ENCODE peak calls at places on chromosomes 12 and 14, in eight cellular contexts. One of them, this sample, is unnamed.
A peak's percentile ranks its signal among the peaks of the same experiment; 100 is the strongest.

GRCh38 chr12:15497621-15498285 is 175.4 kb downstream of the PTPRO start:
- DNase-seq in T-helper 1 cell: no peak
- DNase-seq in HTR-8/SVneo: no peak
- DNase-seq in NCI-H2171 treated with DMSO at 0.1 percent for 48 hours: no peak
- DNase-seq in astrocyte of the spinal cord: no peak
- DNase-seq in lung microvascular endothelial cell: no peak
- DNase-seq in frontal cortex: no peak
- DNase-seq in CD14-positive monocyte: no peak
- DNase-seq in this sample: no peak

GRCh38 chr14:73935666-73936065 is 14.2 kb downstream of the FAM161B start:
- DNase-seq in T-helper 1 cell: no peak
- DNase-seq in HTR-8/SVneo: peak; percentile 52
- DNase-seq in NCI-H2171 treated with DMSO at 0.1 percent for 48 hours: peak; percentile 3
- DNase-seq in astrocyte of the spinal cord: peak; percentile 9
- DNase-seq in lung microvascular endothelial cell: peak; percentile 26
- DNase-seq in frontal cortex: no peak
- DNase-seq in CD14-positive monocyte: no peak
- DNase-seq in this sample: no peak

GRCh38 chr14:51401756-51402155 is 161.7 kb downstream of the TMX1 start:
- DNase-seq in T-helper 1 cell: no peak
- DNase-seq in HTR-8/SVneo: no peak
- DNase-seq in NCI-H2171 treated with DMSO at 0.1 percent for 48 hours: no peak
- DNase-seq in astrocyte of the spinal cord: no peak
- DNase-seq in lung microvascular endothelial cell: no peak
- DNase-seq in frontal cortex: no peak
- DNase-seq in CD14-positive monocyte: no peak
- DNase-seq in this sample: no peak

GRCh38 chr14:75063491-75064204 is at the start of gene ACYP1:
- DNase-seq in T-helper 1 cell: peak; percentile 91
- DNase-seq in HTR-8/SVneo: peak; percentile 100
- DNase-seq in NCI-H2171 treated with DMSO at 0.1 percent for 48 hours: peak; percentile 97
- DNase-seq in astrocyte of the spinal cord: peak; percentile 89
- DNase-seq in lung microvascular endothelial cell: peak; percentile 91
- DNase-seq in frontal cortex: peak; percentile 84
- DNase-seq in CD14-positive monocyte: peak; percentile 89
- DNase-seq in this sample: peak; percentile 86

GRCh38 chr14:50773632-50774541 is 57.1 kb downstream of the NIN start:
- DNase-seq in T-helper 1 cell: no peak
- DNase-seq in HTR-8/SVneo: peak; percentile 64
- DNase-seq in NCI-H2171 treated with DMSO at 0.1 percent for 48 hours: peak; percentile 36
- DNase-seq in astrocyte of the spinal cord: peak; percentile 62
- DNase-seq in lung microvascular endothelial cell: peak; percentile 57
- DNase-seq in frontal cortex: peak; percentile 53
- DNase-seq in CD14-positive monocyte: no peak
- DNase-seq in this sample: peak; percentile 59

GRCh38 chr12:89861086-89861485 is 152.4 kb upstream of the ATP2B1 start:
- DNase-seq in T-helper 1 cell: no peak
- DNase-seq in HTR-8/SVneo: no peak
- DNase-seq in NCI-H2171 treated with DMSO at 0.1 percent for 48 hours: no peak
- DNase-seq in astrocyte of the spinal cord: no peak
- DNase-seq in lung microvascular endothelial cell: no peak
- DNase-seq in frontal cortex: no peak
- DNase-seq in CD14-positive monocyte: no peak
- DNase-seq in this sample: peak; percentile 30

GRCh38 chr12:54935235-54935951 is 49.2 kb downstream of the TESPA1 start:
- DNase-seq in T-helper 1 cell: peak; percentile 92
- DNase-seq in HTR-8/SVneo: peak; percentile 19
- DNase-seq in NCI-H2171 treated with DMSO at 0.1 percent for 48 hours: no peak
- DNase-seq in astrocyte of the spinal cord: peak; percentile 91
- DNase-seq in lung microvascular endothelial cell: peak; percentile 17
- DNase-seq in frontal cortex: peak; percentile 28
- DNase-seq in CD14-positive monocyte: no peak
- DNase-seq in this sample: peak; percentile 96

GRCh38 chr14:27090716-27091115 is 492.9 kb upstream of the NOVA1 start:
- DNase-seq in T-helper 1 cell: no peak
- DNase-seq in HTR-8/SVneo: no peak
- DNase-seq in NCI-H2171 treated with DMSO at 0.1 percent for 48 hours: no peak
- DNase-seq in astrocyte of the spinal cord: no peak
- DNase-seq in lung microvascular endothelial cell: no peak
- DNase-seq in frontal cortex: no peak
- DNase-seq in CD14-positive monocyte: no peak
- DNase-seq in this sample: no peak

GRCh38 chr12:168763-169525 is 45.0 kb downstream of the SLC6A12 start:
- DNase-seq in T-helper 1 cell: no peak
- DNase-seq in HTR-8/SVneo: no peak
- DNase-seq in NCI-H2171 treated with DMSO at 0.1 percent for 48 hours: no peak
- DNase-seq in astrocyte of the spinal cord: peak; percentile 39
- DNase-seq in lung microvascular endothelial cell: no peak
- DNase-seq in frontal cortex: no peak
- DNase-seq in CD14-positive monocyte: no peak
- DNase-seq in this sample: no peak

GRCh38 chr14:75578786-75579781 is 664 bp downstream of the FLVCR2 start:
- DNase-seq in T-helper 1 cell: no peak
- DNase-seq in HTR-8/SVneo: peak; percentile 80
- DNase-seq in NCI-H2171 treated with DMSO at 0.1 percent for 48 hours: no peak
- DNase-seq in astrocyte of the spinal cord: no peak
- DNase-seq in lung microvascular endothelial cell: peak; percentile 8
- DNase-seq in frontal cortex: peak; percentile 63
- DNase-seq in CD14-positive monocyte: no peak
- DNase-seq in this sample: no peak

GRCh38 chr14:64623576-64624165 is 73.9 kb downstream of the PPP1R36 start:
- DNase-seq in T-helper 1 cell: no peak
- DNase-seq in HTR-8/SVneo: no peak
- DNase-seq in NCI-H2171 treated with DMSO at 0.1 percent for 48 hours: no peak
- DNase-seq in astrocyte of the spinal cord: no peak
- DNase-seq in lung microvascular endothelial cell: no peak
- DNase-seq in frontal cortex: no peak
- DNase-seq in CD14-positive monocyte: no peak
- DNase-seq in this sample: no peak

GRCh38 chr12:73815072-73815660 is 722.5 kb upstream of the ATXN7L3B start:
- DNase-seq in T-helper 1 cell: no peak
- DNase-seq in HTR-8/SVneo: no peak
- DNase-seq in NCI-H2171 treated with DMSO at 0.1 percent for 48 hours: no peak
- DNase-seq in astrocyte of the spinal cord: no peak
- DNase-seq in lung microvascular endothelial cell: no peak
- DNase-seq in frontal cortex: no peak
- DNase-seq in CD14-positive monocyte: no peak
- DNase-seq in this sample: no peak

GRCh38 chr14:76329150-76329881 is 46.6 kb upstream of the ESRRB start:
- DNase-seq in T-helper 1 cell: no peak
- DNase-seq in HTR-8/SVneo: no peak
- DNase-seq in NCI-H2171 treated with DMSO at 0.1 percent for 48 hours: peak; percentile 57
- DNase-seq in astrocyte of the spinal cord: no peak
- DNase-seq in lung microvascular endothelial cell: no peak
- DNase-seq in frontal cortex: no peak
- DNase-seq in CD14-positive monocyte: no peak
- DNase-seq in this sample: no peak

GRCh38 chr14:71652368-71652767 is 279.9 kb upstream of the RGS6 start:
- DNase-seq in T-helper 1 cell: no peak
- DNase-seq in HTR-8/SVneo: no peak
- DNase-seq in NCI-H2171 treated with DMSO at 0.1 percent for 48 hours: no peak
- DNase-seq in astrocyte of the spinal cord: no peak
- DNase-seq in lung microvascular endothelial cell: no peak
- DNase-seq in frontal cortex: no peak
- DNase-seq in CD14-positive monocyte: no peak
- DNase-seq in this sample: no peak

GRCh38 chr12:107131832-107132616 is 38.7 kb upstream of the CRY1 start:
- DNase-seq in T-helper 1 cell: peak; percentile 25
- DNase-seq in HTR-8/SVneo: peak; percentile 71
- DNase-seq in NCI-H2171 treated with DMSO at 0.1 percent for 48 hours: peak; percentile 84
- DNase-seq in astrocyte of the spinal cord: peak; percentile 71
- DNase-seq in lung microvascular endothelial cell: peak; percentile 67
- DNase-seq in frontal cortex: peak; percentile 43
- DNase-seq in CD14-positive monocyte: no peak
- DNase-seq in this sample: peak; percentile 53

GRCh38 chr14:94447986-94448808 is 4.4 kb downstream of the SERPINA11 start:
- DNase-seq in T-helper 1 cell: no peak
- DNase-seq in HTR-8/SVneo: no peak
- DNase-seq in NCI-H2171 treated with DMSO at 0.1 percent for 48 hours: no peak
- DNase-seq in astrocyte of the spinal cord: no peak
- DNase-seq in lung microvascular endothelial cell: no peak
- DNase-seq in frontal cortex: no peak
- DNase-seq in CD14-positive monocyte: no peak
- DNase-seq in this sample: peak; percentile 41

GRCh38 chr14:92456215-92457017 is 57.2 kb upstream of the RIN3 start:
- DNase-seq in T-helper 1 cell: no peak
- DNase-seq in HTR-8/SVneo: peak; percentile 79
- DNase-seq in NCI-H2171 treated with DMSO at 0.1 percent for 48 hours: peak; percentile 17
- DNase-seq in astrocyte of the spinal cord: peak; percentile 63
- DNase-seq in lung microvascular endothelial cell: peak; percentile 80
- DNase-seq in frontal cortex: peak; percentile 46
- DNase-seq in CD14-positive monocyte: peak; percentile 81
- DNase-seq in this sample: peak; percentile 25

GRCh38 chr12:587551-588322 is 75.5 kb downstream of the NINJ2 start:
- DNase-seq in T-helper 1 cell: no peak
- DNase-seq in HTR-8/SVneo: no peak
- DNase-seq in NCI-H2171 treated with DMSO at 0.1 percent for 48 hours: no peak
- DNase-seq in astrocyte of the spinal cord: no peak
- DNase-seq in lung microvascular endothelial cell: no peak
- DNase-seq in frontal cortex: no peak
- DNase-seq in CD14-positive monocyte: no peak
- DNase-seq in this sample: no peak

GRCh38 chr12:98653866-98654493 is 8.9 kb downstream of the APAF1 start:
- DNase-seq in T-helper 1 cell: peak; percentile 61
- DNase-seq in HTR-8/SVneo: peak; percentile 32
- DNase-seq in NCI-H2171 treated with DMSO at 0.1 percent for 48 hours: peak; percentile 65
- DNase-seq in astrocyte of the spinal cord: peak; percentile 68
- DNase-seq in lung microvascular endothelial cell: peak; percentile 82
- DNase-seq in frontal cortex: peak; percentile 58
- DNase-seq in CD14-positive monocyte: no peak
- DNase-seq in this sample: peak; percentile 23

GRCh38 chr12:39239484-39240143 is 203.3 kb downstream of the KIF21A start:
- DNase-seq in T-helper 1 cell: no peak
- DNase-seq in HTR-8/SVneo: no peak
- DNase-seq in NCI-H2171 treated with DMSO at 0.1 percent for 48 hours: no peak
- DNase-seq in astrocyte of the spinal cord: peak; percentile 35
- DNase-seq in lung microvascular endothelial cell: no peak
- DNase-seq in frontal cortex: no peak
- DNase-seq in CD14-positive monocyte: no peak
- DNase-seq in this sample: peak; percentile 48

GRCh38 chr12:7113389-7113871 is 4.4 kb upstream of the C1RL start:
- DNase-seq in T-helper 1 cell: peak; percentile 55
- DNase-seq in HTR-8/SVneo: peak; percentile 74
- DNase-seq in NCI-H2171 treated with DMSO at 0.1 percent for 48 hours: peak; percentile 89
- DNase-seq in astrocyte of the spinal cord: peak; percentile 39
- DNase-seq in lung microvascular endothelial cell: peak; percentile 51
- DNase-seq in frontal cortex: peak; percentile 64
- DNase-seq in CD14-positive monocyte: no peak
- DNase-seq in this sample: peak; percentile 17

GRCh38 chr12:4540633-4541032 is 1.9 kb downstream of the RAD51AP1 start:
- DNase-seq in T-helper 1 cell: peak; percentile 9
- DNase-seq in HTR-8/SVneo: no peak
- DNase-seq in NCI-H2171 treated with DMSO at 0.1 percent for 48 hours: no peak
- DNase-seq in astrocyte of the spinal cord: no peak
- DNase-seq in lung microvascular endothelial cell: no peak
- DNase-seq in frontal cortex: no peak
- DNase-seq in CD14-positive monocyte: no peak
- DNase-seq in this sample: no peak

GRCh38 chr14:51921026-51921425 is 60.6 kb downstream of the GNG2 start:
- DNase-seq in T-helper 1 cell: no peak
- DNase-seq in HTR-8/SVneo: no peak
- DNase-seq in NCI-H2171 treated with DMSO at 0.1 percent for 48 hours: no peak
- DNase-seq in astrocyte of the spinal cord: no peak
- DNase-seq in lung microvascular endothelial cell: no peak
- DNase-seq in frontal cortex: no peak
- DNase-seq in CD14-positive monocyte: no peak
- DNase-seq in this sample: no peak

GRCh38 chr14:35140718-35141581 is 18.6 kb downstream of the PRORP start:
- DNase-seq in T-helper 1 cell: no peak
- DNase-seq in HTR-8/SVneo: peak; percentile 21
- DNase-seq in NCI-H2171 treated with DMSO at 0.1 percent for 48 hours: no peak
- DNase-seq in astrocyte of the spinal cord: peak; percentile 50
- DNase-seq in lung microvascular endothelial cell: peak; percentile 29
- DNase-seq in frontal cortex: no peak
- DNase-seq in CD14-positive monocyte: no peak
- DNase-seq in this sample: no peak

GRCh38 chr12:106741247-106741646 is 33.2 kb upstream of the RIC8B start:
- DNase-seq in T-helper 1 cell: no peak
- DNase-seq in HTR-8/SVneo: no peak
- DNase-seq in NCI-H2171 treated with DMSO at 0.1 percent for 48 hours: no peak
- DNase-seq in astrocyte of the spinal cord: no peak
- DNase-seq in lung microvascular endothelial cell: no peak
- DNase-seq in frontal cortex: no peak
- DNase-seq in CD14-positive monocyte: no peak
- DNase-seq in this sample: no peak

GRCh38 chr14:102507026-102507860 is 2.3 kb downstream of the ANKRD9 start:
- DNase-seq in T-helper 1 cell: no peak
- DNase-seq in HTR-8/SVneo: no peak
- DNase-seq in NCI-H2171 treated with DMSO at 0.1 percent for 48 hours: no peak
- DNase-seq in astrocyte of the spinal cord: no peak
- DNase-seq in lung microvascular endothelial cell: peak; percentile 46
- DNase-seq in frontal cortex: no peak
- DNase-seq in CD14-positive monocyte: peak; percentile 34
- DNase-seq in this sample: no peak

GRCh38 chr14:81684696-81685095 is 151.0 kb upstream of the SEL1L start:
- DNase-seq in T-helper 1 cell: no peak
- DNase-seq in HTR-8/SVneo: no peak
- DNase-seq in NCI-H2171 treated with DMSO at 0.1 percent for 48 hours: no peak
- DNase-seq in astrocyte of the spinal cord: no peak
- DNase-seq in lung microvascular endothelial cell: no peak
- DNase-seq in frontal cortex: no peak
- DNase-seq in CD14-positive monocyte: no peak
- DNase-seq in this sample: no peak

This sample was measured in mammary epithelial cell.